ENCODE peak calls at places on chromosomes 5 and 9, in five cellular contexts. N is activated gamma-delta T cell treated with anti-CD3 and anti-CD28 coated beads, Interleukin-2, amount 50 U/mL, for 16 hours; P is astrocyte of the hippocampus; V is activated CD8-positive, alpha-beta memory T cell treated with anti-CD3 and anti-CD28 coated beads, Interleukin-2, amount 50 U/mL, for 48 hours; O is C1 segment of cervical spinal cord. T is an unnamed sample.

GRCh38 chr5:73759771-73760170 is 133.8 kb downstream of the ARHGEF28 start:
- DNase-seq in O (no peak), V (no peak), N (no peak), P (peak; percentile 65), T (no peak)

GRCh38 chr9:76107487-76107886 is 217.0 kb downstream of the PCSK5 start:
- DNase-seq in P (peak; percentile 86), N (no peak), O (no peak), V (no peak), T (no peak)

GRCh38 chr5:68053202-68053601 is 162.4 kb upstream of the PIK3R1 start:
- DNase-seq in V (no peak), P (no peak), O (no peak), N (no peak), T (no peak)

GRCh38 chr5:19886123-19886921 is 101.7 kb downstream of the CDH18 start:
- DNase-seq in N (no peak), V (no peak), P (peak; percentile 52), O (no peak), T (no peak)

GRCh38 chr9:34991833-34992375 is 2.4 kb downstream of the DNAJB5 start:
- DNase-seq in N (no peak), O (no peak), V (peak; percentile 69), P (peak; percentile 57), T (no peak)

GRCh38 chr9:133844876-133845658 is 106.9 kb upstream of the SARDH start:
- DNase-seq in N (no peak), V (no peak), O (no peak), P (peak; percentile 47), T (no peak)

GRCh38 chr9:20606637-20607036 is 15.7 kb downstream of the MLLT3 start:
- DNase-seq in P (no peak), N (no peak), O (no peak), V (no peak), T (no peak)

GRCh38 chr5:41636605-41637004 is 126.2 kb upstream of the PLCXD3 start:
- DNase-seq in O (no peak), N (no peak), P (peak; percentile 21), V (no peak), T (no peak)

GRCh38 chr9:3708751-3709150 is 182.9 kb upstream of the RFX3 start:
- DNase-seq in V (no peak), P (peak; percentile 93), N (no peak), O (peak; percentile 1), T (no peak)

GRCh38 chr5:140347382-140347781 is 979 bp upstream of the HBEGF start:
- DNase-seq in P (no peak), N (no peak), O (no peak), V (no peak), T (no peak)

GRCh38 chr5:165333623-165334022 is 1828.2 kb downstream of the MAT2B start:
- DNase-seq in O (no peak), P (no peak), N (no peak), V (no peak), T (no peak)

GRCh38 chr5:32600057-32600622 is 14.8 kb downstream of the SUB1 start:
- DNase-seq in N (no peak), O (no peak), P (peak; percentile 93), V (no peak), T (no peak)

GRCh38 chr5:77935516-77936364 is 159.6 kb upstream of the TBCA start:
- DNase-seq in O (no peak), P (peak; percentile 45), V (no peak), N (no peak), T (peak; percentile 33)

GRCh38 chr5:172224996-172225395 is 31.0 kb downstream of the EFCAB9 start:
- DNase-seq in N (no peak), V (no peak), O (no peak), P (no peak), T (no peak)

GRCh38 chr9:130003943-130004552 is 38.9 kb downstream of the FNBP1 start:
- DNase-seq in O (no peak), N (no peak), V (peak; percentile 20), P (no peak), T (no peak)

GRCh38 chr5:149110406-149110805 is 30.9 kb upstream of the ABLIM3 start:
- DNase-seq in N (no peak), O (no peak), V (no peak), P (no peak), T (no peak)

GRCh38 chr9:94697972-94698581 is 28.4 kb upstream of the AOPEP start:
- DNase-seq in V (no peak), P (peak; percentile 93), N (no peak), O (no peak), T (no peak)

GRCh38 chr9:30519756-30520155 is 1864.7 kb upstream of the ACO1 start:
- DNase-seq in V (no peak), P (no peak), O (no peak), N (no peak), T (no peak)

GRCh38 chr9:3244963-3245653 is 280.7 kb downstream of the RFX3 start:
- DNase-seq in N (no peak), V (no peak), P (no peak), O (no peak), T (no peak)